ENCODE peak calls at places on chromosomes 11 and 22, in four cellular contexts. V is trophoblast cell, F is IMR-90, L is mesenchymal stem cell. P is an unnamed sample.

GRCh38 chr11:316031-316701 is 2.3 kb downstream of the IFITM1 start:
- DNase-seq in V (no peak), F (no peak), L (peak; percentile 40), P (peak; percentile 64)

GRCh38 chr22:39205344-39206021 is 39.3 kb downstream of the PDGFB start:
- DNase-seq in V (peak; percentile 67), F (peak; percentile 78), L (peak; percentile 81), P (no peak)

GRCh38 chr11:19980957-19981669 is 179.2 kb downstream of the DBX1 start:
- DNase-seq in V (peak; percentile 74), F (peak; percentile 74), L (peak; percentile 91), P (no peak)

GRCh38 chr22:30922151-30922611 is 46.4 kb downstream of the MORC2 start:
- DNase-seq in V (peak; percentile 87), F (peak; percentile 27), L (no peak), P (no peak)

GRCh38 chr11:94134651-94135512 is 6.2 kb downstream of the PANX1 start:
- DNase-seq in V (peak; percentile 79), F (peak; percentile 96), L (peak; percentile 96), P (no peak)

GRCh38 chr22:27625769-27626674 is 175.5 kb downstream of the MN1 start:
- DNase-seq in V (no peak), F (no peak), L (peak; percentile 27), P (no peak)

GRCh38 chr11:80596291-80596810 is 1155.5 kb upstream of the TENM4 start:
- DNase-seq in V (no peak), F (peak; percentile 4), L (no peak), P (no peak)

GRCh38 chr11:129738242-129738641 is 77.4 kb upstream of the TMEM45B start:
- DNase-seq in V (peak; percentile 83), F (no peak), L (no peak), P (no peak)

GRCh38 chr11:121520243-121521144 is 67.7 kb upstream of the SORL1-AS1 start:
- DNase-seq in V (no peak), F (peak; percentile 89), L (peak; percentile 84), P (no peak)

GRCh38 chr11:2515401-2516275 is 70.8 kb downstream of the KCNQ1 start:
- DNase-seq in V (no peak), F (no peak), L (no peak), P (no peak)

GRCh38 chr11:2517386-2518064 is 72.7 kb downstream of the KCNQ1 start:
- DNase-seq in V (no peak), F (no peak), L (no peak), P (no peak)

GRCh38 chr11:2518112-2518982 is 73.5 kb downstream of the KCNQ1 start:
- DNase-seq in V (no peak), F (no peak), L (no peak), P (no peak)

GRCh38 chr11:2516276-2517015 is 71.6 kb downstream of the KCNQ1 start:
- DNase-seq in V (no peak), F (no peak), L (no peak), P (no peak)

GRCh38 chr11:2517016-2517385 is 72.2 kb downstream of the KCNQ1 start:
- DNase-seq in V (no peak), F (no peak), L (no peak), P (no peak)
- H4K91ac ChIP-seq in V (no peak overlapping the region), F (no peak overlapping the region), L (no peak overlapping the region), P (no peak overlapping the region)

GRCh38 chr22:45910928-45911467 is 66.0 kb downstream of the WNT7B start:
- DNase-seq in V (no peak), F (no peak), L (no peak), P (no peak)

GRCh38 chr22:45912910-45913309 is 64.1 kb downstream of the WNT7B start:
- DNase-seq in V (no peak), F (no peak), L (no peak), P (no peak)

GRCh38 chr22:45908961-45909360 is 68.0 kb downstream of the WNT7B start:
- DNase-seq in V (no peak), F (no peak), L (no peak), P (no peak)

GRCh38 chr22:45914309-45914708 is 62.7 kb downstream of the WNT7B start:
- DNase-seq in V (no peak), F (no peak), L (no peak), P (no peak)

GRCh38 chr22:45911601-45912271 is 65.2 kb downstream of the WNT7B start:
- DNase-seq in V (no peak), F (no peak), L (no peak), P (no peak)
- H4K91ac ChIP-seq in V (no peak overlapping the region), F (no peak overlapping the region), L (no peak overlapping the region), P (peak overlapping the region; percentile 42)

DNA sequence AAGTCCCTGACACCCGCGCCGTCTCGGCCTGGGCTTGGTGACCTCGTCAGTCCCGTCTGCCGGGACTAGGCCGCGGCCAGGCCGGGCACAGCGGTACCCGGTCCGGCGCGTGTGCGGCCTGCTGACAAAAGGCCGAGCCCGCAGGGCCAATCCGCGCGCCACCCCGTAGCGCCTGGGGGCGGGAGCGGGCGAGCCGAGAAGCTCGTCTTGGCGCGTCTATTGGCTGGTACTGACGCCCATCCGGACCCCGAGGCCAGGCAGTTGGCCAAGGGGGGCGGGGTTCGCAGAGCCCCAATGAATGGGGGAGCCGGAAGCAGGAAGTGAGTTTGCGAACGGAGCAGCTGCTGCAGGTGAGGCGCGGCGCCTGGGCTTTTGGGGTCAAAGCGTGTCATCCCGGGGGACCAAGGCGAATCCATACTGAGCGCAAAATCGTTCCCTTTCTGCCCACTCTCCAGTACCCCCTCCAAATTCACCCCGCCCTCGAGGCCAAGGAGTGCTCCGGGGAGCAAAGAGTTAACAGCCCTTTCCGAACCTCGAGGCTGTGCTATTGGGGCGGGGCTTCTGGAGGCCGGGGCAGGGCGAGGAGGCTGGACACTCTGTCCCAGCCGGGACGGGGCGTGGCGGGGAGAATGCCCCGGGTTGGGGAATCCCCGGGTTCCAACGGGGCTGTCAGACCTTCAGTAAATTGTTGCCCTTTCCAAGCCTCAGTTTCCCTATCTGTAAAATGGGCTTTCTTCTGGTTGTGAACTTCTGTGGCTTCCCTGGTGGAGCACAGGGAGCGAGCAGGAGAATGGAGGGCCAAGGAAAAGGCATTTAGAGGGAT is at the start of gene DPP3:
- DNase-seq in V (peak; percentile 98), F (peak; percentile 95), L (peak; percentile 98), P (peak; percentile 93)
- H4K91ac ChIP-seq in V (peak within 1 kb of the TSS; percentile 89), F (peak within 1 kb of the TSS; percentile 84), L (peak within 1 kb of the TSS; percentile 65), P (no peak within 1 kb of the TSS)

GRCh38 chr22:24009227-24010017 is 1.7 kb upstream of the CABIN1 start:
- DNase-seq in V (peak; percentile 44), F (no peak), L (no peak), P (no peak)

GRCh38 chr22:24010018-24010391 is 1.1 kb upstream of the CABIN1 start:
- DNase-seq in V (no peak), F (no peak), L (no peak), P (no peak)

GRCh38 chr22:24007253-24008021 is 2.2 kb upstream of the GSTT4 start:
- DNase-seq in V (no peak), F (no peak), L (no peak), P (no peak)

GRCh38 chr22:24008022-24008283 is 2.7 kb upstream of the GSTT4 start:
- DNase-seq in V (no peak), F (no peak), L (no peak), P (no peak)

DNA sequence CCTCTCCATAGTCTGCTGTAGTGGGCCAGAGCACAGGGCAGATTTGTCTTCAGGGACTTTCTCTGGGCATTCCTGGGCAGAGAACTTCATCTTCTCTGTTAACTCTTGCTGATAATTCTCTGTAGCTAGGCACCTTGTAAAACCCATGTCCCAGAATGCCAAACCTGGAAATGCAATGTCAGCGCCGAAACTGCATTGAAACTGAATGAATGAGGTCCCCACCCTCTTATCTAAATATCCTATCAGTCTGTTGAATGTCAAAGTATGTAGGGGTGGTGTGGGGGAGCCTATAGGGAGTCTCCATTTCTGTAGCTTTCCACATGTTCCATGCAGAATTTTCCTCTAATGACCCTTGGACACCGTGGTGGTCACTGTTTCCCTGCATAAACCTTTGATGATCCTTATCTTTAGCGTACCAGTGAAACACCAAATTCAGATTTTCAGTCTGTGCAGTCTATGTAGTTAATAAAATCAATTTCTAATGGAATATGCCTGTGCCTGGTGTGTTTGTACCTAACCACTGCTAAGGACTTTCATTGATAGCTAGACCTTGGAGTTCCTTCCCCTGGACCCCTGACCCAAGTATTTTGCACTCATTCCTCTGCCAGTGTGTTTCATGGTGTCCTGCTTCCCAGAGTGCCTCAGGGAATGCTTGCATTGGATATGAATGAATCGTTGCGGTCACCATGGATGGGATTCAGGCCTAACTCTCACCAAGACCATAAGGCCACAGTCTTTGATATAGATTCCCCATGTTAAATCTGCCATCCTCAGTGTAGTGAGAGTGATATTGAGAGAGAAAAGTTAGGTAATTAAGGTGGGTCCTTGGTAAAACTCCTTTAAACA is 2.5 kb upstream of the CABIN1 start:
- DNase-seq in V (no peak), F (no peak), L (no peak), P (no peak)
- H4K91ac ChIP-seq in V (no peak overlapping the region), F (no peak overlapping the region), L (no peak overlapping the region), P (no peak overlapping the region)

DNA sequence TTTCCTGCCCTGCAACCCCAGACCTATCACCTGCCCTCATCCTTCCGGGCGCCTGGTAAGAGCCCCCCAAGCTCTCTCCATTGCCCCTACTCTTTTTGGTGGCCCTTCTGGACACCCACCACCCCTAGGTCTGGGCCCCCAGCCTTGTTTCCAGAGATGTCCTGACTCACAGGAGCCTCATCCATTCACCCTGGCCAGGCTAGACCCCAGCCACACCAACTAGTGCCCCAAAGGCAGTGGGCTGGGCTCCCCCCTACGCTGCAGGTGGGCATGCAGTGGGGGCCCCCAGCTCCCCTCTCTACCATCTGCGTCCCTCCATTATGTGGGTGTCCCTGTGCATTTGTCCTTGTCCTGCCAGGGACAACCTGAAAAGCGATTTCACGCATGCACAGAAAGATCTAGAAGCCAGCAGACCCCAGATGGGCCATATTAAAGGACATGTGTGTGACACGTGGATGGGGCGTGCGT is 1.4 kb downstream of the MRGPRF start:
- DNase-seq in V (no peak), F (no peak), L (no peak), P (no peak)
- H4K91ac ChIP-seq in V (no peak overlapping the region), F (peak overlapping the region; percentile 92), L (peak overlapping the region; percentile 79), P (no peak overlapping the region)